ENCODE peak calls at places on chromosomes 6 and 20, in eight cellular contexts. K is heart right ventricle; P is Right ventricle myocardium superior; U is naive thymus-derived CD8-positive, alpha-beta T cell; N is SIG-M5; G is NT2/D1; O is stimulated activated CD4-positive, alpha-beta T cell treated with anti-CD3 and anti-CD28 coated beads, Interleukin-1b, Interleukin-23, amount 100 ng/mL, for 24 hours; M is HT-29. A is an unnamed sample.

GRCh38 chr6:161347988-161348627 is 74.2 kb upstream of the AGPAT4 start:
- DNase-seq in G (no peak), P (no peak), U (no peak), N (no peak), O (no peak), K (no peak), M (no peak), A (no peak)

GRCh38 chr6:110447761-110448160 is 28.7 kb downstream of the SLC22A16 start:
- DNase-seq in G (no peak), U (no peak), M (no peak), O (no peak), K (no peak), N (no peak), P (no peak), A (no peak)

GRCh38 chr20:1324598-1325172 is 4.3 kb downstream of the SDCBP2 start:
- DNase-seq in G (no peak), O (no peak), K (no peak), U (no peak), P (no peak), M (peak), N (no peak), A (no peak)

GRCh38 chr20:17545127-17545526 is 13.9 kb upstream of the BFSP1 start:
- DNase-seq in G (no peak), P (no peak), K (no peak), O (no peak), M (no peak), U (no peak), N (no peak), A (no peak)

GRCh38 chr6:169028343-169028742 is 225.3 kb downstream of the THBS2 start:
- DNase-seq in U (no peak), K (no peak), P (no peak), N (no peak), M (no peak), G (no peak), O (no peak), A (no peak)

GRCh38 chr20:58614366-58614765 is 36.7 kb upstream of the STX16 start:
- DNase-seq in M (no peak), O (no peak), K (no peak), U (no peak), N (no peak), P (no peak), G (no peak), A (no peak)

GRCh38 chr6:14706378-14706929 is 539.4 kb upstream of the JARID2 start:
- DNase-seq in P (peak), N (no peak), K (peak), M (no peak), U (no peak), O (peak), G (no peak), A (no peak)

GRCh38 chr6:138856654-138857053 is 60.8 kb downstream of the ECT2L start:
- DNase-seq in P (no peak), U (no peak), M (no peak), G (no peak), O (no peak), K (no peak), N (no peak), A (no peak)

GRCh38 chr6:29974901-29975560 is 32.7 kb downstream of the HLA-A start:
- DNase-seq in M (no peak), O (no peak), P (no peak), G (no peak), N (no peak), U (no peak), K (peak), A (peak)

GRCh38 chr20:38197217-38198008 is 32.3 kb upstream of the TGM2 start:
- DNase-seq in M (no peak), O (no peak), U (no peak), N (no peak), P (no peak), G (no peak), K (no peak), A (no peak)

GRCh38 chr6:134676307-134677281 is 273.3 kb downstream of the ALDH8A1 start:
- DNase-seq in M (no peak), K (no peak), G (no peak), N (no peak), O (no peak), P (no peak), U (no peak), A (no peak)

GRCh38 chr6:157644043-157644810 is 178.8 kb upstream of the SNX9 start:
- DNase-seq in P (no peak), K (no peak), U (peak), M (peak), N (no peak), O (peak), G (no peak), A (peak)

GRCh38 chr20:60362531-60362930 is 404.3 kb downstream of the CDH26 start:
- DNase-seq in N (no peak), G (no peak), P (no peak), U (no peak), M (no peak), O (no peak), K (no peak), A (no peak)

GRCh38 chr6:139981066-139981624 is 606.7 kb upstream of the CITED2 start:
- DNase-seq in P (no peak), N (no peak), K (no peak), U (no peak), M (no peak), O (no peak), G (no peak), A (no peak)

GRCh38 chr6:167547751-167548150 is 222.9 kb downstream of the TTLL2 start:
- DNase-seq in G (no peak), U (no peak), K (no peak), N (no peak), P (no peak), M (no peak), O (no peak), A (peak)

GRCh38 chr20:9331707-9332435 is 182.5 kb upstream of the LAMP5 start:
- DNase-seq in O (no peak), N (no peak), P (no peak), M (no peak), U (no peak), G (no peak), K (no peak), A (no peak)

GRCh38 chr6:1596088-1596852 is 13.4 kb upstream of the FOXC1 start:
- DNase-seq in O (peak), G (no peak), M (peak), K (peak), U (peak), P (no peak), N (no peak), A (peak)

GRCh38 chr6:34157236-34157830 is 11.4 kb upstream of the GRM4 start:
- DNase-seq in P (no peak), G (no peak), K (no peak), O (no peak), M (no peak), N (no peak), U (no peak), A (no peak)

GRCh38 chr6:14905201-14905600 is 340.7 kb upstream of the JARID2 start:
- DNase-seq in G (no peak), U (no peak), O (no peak), K (no peak), P (no peak), M (no peak), N (no peak), A (no peak)

GRCh38 chr6:112296122-112296521 is 41.8 kb upstream of the LAMA4 start:
- DNase-seq in M (peak), N (no peak), K (no peak), O (no peak), U (no peak), G (no peak), P (no peak), A (peak)

GRCh38 chr20:60579941-60580515 is 621.8 kb downstream of the CDH26 start:
- DNase-seq in O (no peak), G (peak), K (no peak), U (no peak), P (no peak), N (no peak), M (no peak), A (no peak)

GRCh38 chr6:20661721-20662120 is 127.5 kb downstream of the CDKAL1 start:
- DNase-seq in G (no peak), K (no peak), M (peak), O (no peak), N (no peak), P (no peak), U (no peak), A (peak)

GRCh38 chr6:136031982-136032381 is 180.5 kb downstream of the PDE7B start:
- DNase-seq in P (no peak), N (no peak), G (no peak), O (no peak), U (peak), M (peak), K (peak), A (peak)

GRCh38 chr6:10791673-10792072 is 44.1 kb downstream of the TMEM14B start:
- DNase-seq in M (no peak), N (no peak), U (no peak), P (no peak), G (no peak), O (no peak), K (no peak), A (no peak)

GRCh38 chr20:41443667-41444066 is 77.0 kb upstream of the EMILIN3 start:
- DNase-seq in M (no peak), P (no peak), N (peak), K (no peak), G (no peak), U (no peak), O (no peak), A (no peak)

GRCh38 chr6:44649365-44650025 is 262.0 kb downstream of the CDC5L start:
- DNase-seq in N (no peak), O (no peak), K (no peak), G (no peak), U (no peak), P (no peak), M (no peak), A (peak)

GRCh38 chr6:170147056-170147787 is 143.7 kb downstream of the DLL1 start:
- DNase-seq in K (no peak), P (peak), N (no peak), U (no peak), M (no peak), G (no peak), O (no peak), A (peak)

GRCh38 chr6:38749473-38749872 is 34.4 kb downstream of the DNAH8 start:
- DNase-seq in P (no peak), M (no peak), U (no peak), O (no peak), G (no peak), K (no peak), N (no peak), A (no peak)

GRCh38 chr6:15457121-15457646 is 205.6 kb downstream of the DTNBP1 start:
- DNase-seq in N (no peak), U (no peak), K (no peak), P (no peak), M (no peak), O (no peak), G (no peak), A (no peak)

GRCh38 chr20:58065508-58066361 is 162.7 kb downstream of the ANKRD60 start:
- DNase-seq in K (no peak), O (no peak), N (no peak), M (no peak), G (no peak), U (no peak), P (no peak), A (no peak)

GRCh38 chr6:31007694-31008093 is 2.6 kb upstream of the MUC22 start:
- DNase-seq in U (no peak), M (peak), K (no peak), O (no peak), N (no peak), P (no peak), G (no peak), A (peak)

GRCh38 chr6:129835691-129836090 is 25.4 kb downstream of the TMEM244 start:
- DNase-seq in G (peak), M (peak), U (no peak), K (no peak), P (no peak), O (no peak), N (no peak), A (peak)

GRCh38 chr20:58538752-58539151 is 23.6 kb upstream of the APCDD1L start:
- DNase-seq in M (no peak), O (no peak), P (no peak), N (no peak), K (no peak), U (no peak), G (no peak), A (no peak)

GRCh38 chr6:152351110-152351509 is 286.1 kb downstream of the SYNE1 start:
- DNase-seq in P (no peak), O (no peak), G (no peak), K (peak), M (no peak), U (no peak), N (no peak), A (no peak)

GRCh38 chr6:165480916-165481315 is 171.5 kb upstream of the C6orf118 start:
- DNase-seq in K (no peak), M (no peak), G (no peak), P (no peak), U (no peak), N (no peak), O (no peak), A (no peak)

GRCh38 chr6:14824060-14824834 is 421.6 kb upstream of the JARID2 start:
- DNase-seq in U (no peak), O (no peak), K (no peak), N (no peak), M (no peak), G (no peak), P (no peak), A (no peak)

GRCh38 chr6:2166717-2167116 is 78.7 kb downstream of the GMDS start:
- DNase-seq in G (no peak), P (no peak), K (no peak), O (no peak), N (no peak), M (no peak), U (no peak), A (peak)

GRCh38 chr6:11580686-11581085 is 43.1 kb downstream of the TMEM170B start:
- DNase-seq in U (no peak), G (no peak), N (no peak), K (no peak), O (no peak), M (no peak), P (no peak), A (no peak)

GRCh38 chr20:56350842-56351241 is 7.9 kb upstream of the FAM210B start:
- DNase-seq in O (no peak), G (no peak), M (no peak), K (no peak), N (no peak), U (no peak), P (no peak), A (no peak)